ENCODE peak calls at places on chromosomes 5 and 9, in nine cellular contexts. One of them, this sample, is unnamed.

GRCh38 chr9:28234899-28235277 is 661.6 kb upstream of the C9orf72 start:
- DNase-seq in cardiac fibroblast: peak
- DNase-seq in left lung: no peak
- DNase-seq in mesothelial cell of epicardium: no peak
- DNase-seq in anterior cingulate cortex: no peak
- DNase-seq in stimulated activated CD4-positive, alpha-beta T cell treated with anti-CD3 and anti-CD28 coated beads, Interleukin-4, amount 100 ng/mL, for 24 hours: no peak
- DNase-seq in NCI-H1694 treated with DMSO at 0.1 percent for 48 hours: no peak
- DNase-seq in CD8-positive, alpha-beta memory T cell: no peak
- DNase-seq in aorta: no peak
- DNase-seq in this sample: no peak

GRCh38 chr5:24222866-24223265 is 421.9 kb downstream of the CDH10 start:
- DNase-seq in anterior cingulate cortex: no peak
- DNase-seq in left lung: no peak
- DNase-seq in aorta: no peak
- DNase-seq in cardiac fibroblast: peak
- DNase-seq in stimulated activated CD4-positive, alpha-beta T cell treated with anti-CD3 and anti-CD28 coated beads, Interleukin-4, amount 100 ng/mL, for 24 hours: no peak
- DNase-seq in mesothelial cell of epicardium: no peak
- DNase-seq in CD8-positive, alpha-beta memory T cell: no peak
- DNase-seq in NCI-H1694 treated with DMSO at 0.1 percent for 48 hours: no peak
- DNase-seq in this sample: no peak

GRCh38 chr5:34001231-34001935 is 6.5 kb downstream of the AMACR start:
- DNase-seq in NCI-H1694 treated with DMSO at 0.1 percent for 48 hours: peak
- DNase-seq in aorta: no peak
- DNase-seq in anterior cingulate cortex: no peak
- DNase-seq in CD8-positive, alpha-beta memory T cell: no peak
- DNase-seq in left lung: peak
- DNase-seq in cardiac fibroblast: no peak
- DNase-seq in mesothelial cell of epicardium: no peak
- DNase-seq in stimulated activated CD4-positive, alpha-beta T cell treated with anti-CD3 and anti-CD28 coated beads, Interleukin-4, amount 100 ng/mL, for 24 hours: no peak
- DNase-seq in this sample: peak

GRCh38 chr9:3527653-3527960 is 1.8 kb upstream of the RFX3 start:
- DNase-seq in aorta: no peak
- DNase-seq in anterior cingulate cortex: no peak
- DNase-seq in cardiac fibroblast: no peak
- DNase-seq in NCI-H1694 treated with DMSO at 0.1 percent for 48 hours: no peak
- DNase-seq in left lung: no peak
- DNase-seq in stimulated activated CD4-positive, alpha-beta T cell treated with anti-CD3 and anti-CD28 coated beads, Interleukin-4, amount 100 ng/mL, for 24 hours: peak
- DNase-seq in CD8-positive, alpha-beta memory T cell: no peak
- DNase-seq in mesothelial cell of epicardium: no peak
- DNase-seq in this sample: no peak

GRCh38 chr5:123245689-123246088 is 156.6 kb downstream of the PRDM6 start:
- DNase-seq in left lung: no peak
- DNase-seq in aorta: no peak
- DNase-seq in cardiac fibroblast: no peak
- DNase-seq in CD8-positive, alpha-beta memory T cell: no peak
- DNase-seq in mesothelial cell of epicardium: no peak
- DNase-seq in stimulated activated CD4-positive, alpha-beta T cell treated with anti-CD3 and anti-CD28 coated beads, Interleukin-4, amount 100 ng/mL, for 24 hours: no peak
- DNase-seq in NCI-H1694 treated with DMSO at 0.1 percent for 48 hours: no peak
- DNase-seq in anterior cingulate cortex: no peak
- DNase-seq in this sample: no peak

GRCh38 chr5:138725153-138725884 is 27.9 kb upstream of the CTNNA1 start:
- DNase-seq in left lung: no peak
- DNase-seq in CD8-positive, alpha-beta memory T cell: no peak
- DNase-seq in stimulated activated CD4-positive, alpha-beta T cell treated with anti-CD3 and anti-CD28 coated beads, Interleukin-4, amount 100 ng/mL, for 24 hours: no peak
- DNase-seq in anterior cingulate cortex: no peak
- DNase-seq in aorta: no peak
- DNase-seq in cardiac fibroblast: peak
- DNase-seq in mesothelial cell of epicardium: peak
- DNase-seq in NCI-H1694 treated with DMSO at 0.1 percent for 48 hours: peak
- DNase-seq in this sample: peak

GRCh38 chr5:157915638-157916037 is 56.7 kb upstream of the CLINT1 start:
- DNase-seq in aorta: peak
- DNase-seq in left lung: peak
- DNase-seq in CD8-positive, alpha-beta memory T cell: no peak
- DNase-seq in anterior cingulate cortex: peak
- DNase-seq in NCI-H1694 treated with DMSO at 0.1 percent for 48 hours: no peak
- DNase-seq in cardiac fibroblast: peak
- DNase-seq in stimulated activated CD4-positive, alpha-beta T cell treated with anti-CD3 and anti-CD28 coated beads, Interleukin-4, amount 100 ng/mL, for 24 hours: no peak
- DNase-seq in mesothelial cell of epicardium: no peak
- DNase-seq in this sample: peak

GRCh38 chr5:108078345-108078744 is 303.6 kb downstream of the FBXL17 start:
- DNase-seq in stimulated activated CD4-positive, alpha-beta T cell treated with anti-CD3 and anti-CD28 coated beads, Interleukin-4, amount 100 ng/mL, for 24 hours: no peak
- DNase-seq in left lung: no peak
- DNase-seq in cardiac fibroblast: no peak
- DNase-seq in mesothelial cell of epicardium: no peak
- DNase-seq in CD8-positive, alpha-beta memory T cell: no peak
- DNase-seq in aorta: no peak
- DNase-seq in NCI-H1694 treated with DMSO at 0.1 percent for 48 hours: no peak
- DNase-seq in anterior cingulate cortex: no peak
- DNase-seq in this sample: no peak

GRCh38 chr5:153626836-153627235 is 136.4 kb downstream of the GRIA1 start:
- DNase-seq in cardiac fibroblast: no peak
- DNase-seq in mesothelial cell of epicardium: no peak
- DNase-seq in left lung: no peak
- DNase-seq in anterior cingulate cortex: no peak
- DNase-seq in stimulated activated CD4-positive, alpha-beta T cell treated with anti-CD3 and anti-CD28 coated beads, Interleukin-4, amount 100 ng/mL, for 24 hours: no peak
- DNase-seq in NCI-H1694 treated with DMSO at 0.1 percent for 48 hours: no peak
- DNase-seq in CD8-positive, alpha-beta memory T cell: no peak
- DNase-seq in aorta: no peak
- DNase-seq in this sample: no peak

GRCh38 chr5:83714780-83715179 is 5.9 kb downstream of the HAPLN1 start:
- DNase-seq in cardiac fibroblast: no peak
- DNase-seq in NCI-H1694 treated with DMSO at 0.1 percent for 48 hours: no peak
- DNase-seq in stimulated activated CD4-positive, alpha-beta T cell treated with anti-CD3 and anti-CD28 coated beads, Interleukin-4, amount 100 ng/mL, for 24 hours: no peak
- DNase-seq in left lung: no peak
- DNase-seq in mesothelial cell of epicardium: no peak
- DNase-seq in anterior cingulate cortex: no peak
- DNase-seq in aorta: no peak
- DNase-seq in CD8-positive, alpha-beta memory T cell: no peak
- DNase-seq in this sample: no peak

GRCh38 chr9:91421022-91421765 is 2.4 kb downstream of the NFIL3 start:
- DNase-seq in aorta: peak
- DNase-seq in cardiac fibroblast: peak
- DNase-seq in mesothelial cell of epicardium: peak
- DNase-seq in anterior cingulate cortex: peak
- DNase-seq in stimulated activated CD4-positive, alpha-beta T cell treated with anti-CD3 and anti-CD28 coated beads, Interleukin-4, amount 100 ng/mL, for 24 hours: no peak
- DNase-seq in NCI-H1694 treated with DMSO at 0.1 percent for 48 hours: no peak
- DNase-seq in CD8-positive, alpha-beta memory T cell: no peak
- DNase-seq in left lung: peak
- DNase-seq in this sample: no peak

GRCh38 chr5:72486371-72486770 is 20.8 kb downstream of the ZNF366 start:
- DNase-seq in stimulated activated CD4-positive, alpha-beta T cell treated with anti-CD3 and anti-CD28 coated beads, Interleukin-4, amount 100 ng/mL, for 24 hours: no peak
- DNase-seq in anterior cingulate cortex: no peak
- DNase-seq in left lung: no peak
- DNase-seq in mesothelial cell of epicardium: no peak
- DNase-seq in aorta: no peak
- DNase-seq in cardiac fibroblast: peak
- DNase-seq in NCI-H1694 treated with DMSO at 0.1 percent for 48 hours: no peak
- DNase-seq in CD8-positive, alpha-beta memory T cell: no peak
- DNase-seq in this sample: no peak

GRCh38 chr5:61327761-61328753 is 4.0 kb upstream of the ZSWIM6 start:
- DNase-seq in left lung: no peak
- DNase-seq in mesothelial cell of epicardium: no peak
- DNase-seq in anterior cingulate cortex: no peak
- DNase-seq in stimulated activated CD4-positive, alpha-beta T cell treated with anti-CD3 and anti-CD28 coated beads, Interleukin-4, amount 100 ng/mL, for 24 hours: peak
- DNase-seq in cardiac fibroblast: peak
- DNase-seq in aorta: no peak
- DNase-seq in CD8-positive, alpha-beta memory T cell: no peak
- DNase-seq in NCI-H1694 treated with DMSO at 0.1 percent for 48 hours: no peak
- DNase-seq in this sample: no peak

GRCh38 chr9:96061293-96061987 is 185.9 kb downstream of the ERCC6L2 start:
- DNase-seq in anterior cingulate cortex: peak
- DNase-seq in NCI-H1694 treated with DMSO at 0.1 percent for 48 hours: no peak
- DNase-seq in CD8-positive, alpha-beta memory T cell: peak
- DNase-seq in left lung: no peak
- DNase-seq in mesothelial cell of epicardium: no peak
- DNase-seq in aorta: no peak
- DNase-seq in cardiac fibroblast: peak
- DNase-seq in stimulated activated CD4-positive, alpha-beta T cell treated with anti-CD3 and anti-CD28 coated beads, Interleukin-4, amount 100 ng/mL, for 24 hours: peak
- DNase-seq in this sample: peak

GRCh38 chr5:109350537-109351270 is 59.1 kb downstream of the PJA2 start:
- DNase-seq in aorta: no peak
- DNase-seq in NCI-H1694 treated with DMSO at 0.1 percent for 48 hours: no peak
- DNase-seq in cardiac fibroblast: peak
- DNase-seq in left lung: no peak
- DNase-seq in anterior cingulate cortex: no peak
- DNase-seq in CD8-positive, alpha-beta memory T cell: no peak
- DNase-seq in stimulated activated CD4-positive, alpha-beta T cell treated with anti-CD3 and anti-CD28 coated beads, Interleukin-4, amount 100 ng/mL, for 24 hours: no peak
- DNase-seq in mesothelial cell of epicardium: no peak
- DNase-seq in this sample: no peak

GRCh38 chr5:14156611-14157493 is 13.7 kb downstream of the TRIO start:
- DNase-seq in stimulated activated CD4-positive, alpha-beta T cell treated with anti-CD3 and anti-CD28 coated beads, Interleukin-4, amount 100 ng/mL, for 24 hours: no peak
- DNase-seq in CD8-positive, alpha-beta memory T cell: no peak
- DNase-seq in NCI-H1694 treated with DMSO at 0.1 percent for 48 hours: no peak
- DNase-seq in cardiac fibroblast: peak
- DNase-seq in mesothelial cell of epicardium: no peak
- DNase-seq in left lung: no peak
- DNase-seq in anterior cingulate cortex: no peak
- DNase-seq in aorta: no peak
- DNase-seq in this sample: no peak

GRCh38 chr9:72734631-72735030 is 213.2 kb downstream of the TMC1 start:
- DNase-seq in anterior cingulate cortex: no peak
- DNase-seq in left lung: no peak
- DNase-seq in NCI-H1694 treated with DMSO at 0.1 percent for 48 hours: no peak
- DNase-seq in stimulated activated CD4-positive, alpha-beta T cell treated with anti-CD3 and anti-CD28 coated beads, Interleukin-4, amount 100 ng/mL, for 24 hours: no peak
- DNase-seq in aorta: no peak
- DNase-seq in mesothelial cell of epicardium: no peak
- DNase-seq in CD8-positive, alpha-beta memory T cell: no peak
- DNase-seq in cardiac fibroblast: no peak
- DNase-seq in this sample: no peak

GRCh38 chr9:69004836-69005235 is 9.1 kb downstream of the PRKACG start:
- DNase-seq in anterior cingulate cortex: no peak
- DNase-seq in stimulated activated CD4-positive, alpha-beta T cell treated with anti-CD3 and anti-CD28 coated beads, Interleukin-4, amount 100 ng/mL, for 24 hours: no peak
- DNase-seq in CD8-positive, alpha-beta memory T cell: no peak
- DNase-seq in NCI-H1694 treated with DMSO at 0.1 percent for 48 hours: no peak
- DNase-seq in left lung: no peak
- DNase-seq in cardiac fibroblast: peak
- DNase-seq in mesothelial cell of epicardium: no peak
- DNase-seq in aorta: no peak
- DNase-seq in this sample: no peak

GRCh38 chr9:35862328-35862727 is 7.9 kb downstream of the OR13J1 start:
- DNase-seq in aorta: no peak
- DNase-seq in anterior cingulate cortex: no peak
- DNase-seq in left lung: no peak
- DNase-seq in NCI-H1694 treated with DMSO at 0.1 percent for 48 hours: no peak
- DNase-seq in CD8-positive, alpha-beta memory T cell: no peak
- DNase-seq in cardiac fibroblast: no peak
- DNase-seq in mesothelial cell of epicardium: no peak
- DNase-seq in stimulated activated CD4-positive, alpha-beta T cell treated with anti-CD3 and anti-CD28 coated beads, Interleukin-4, amount 100 ng/mL, for 24 hours: no peak
- DNase-seq in this sample: no peak

GRCh38 chr5:63962345-63962744 is at the start of gene HTR1A:
- DNase-seq in anterior cingulate cortex: no peak
- DNase-seq in NCI-H1694 treated with DMSO at 0.1 percent for 48 hours: no peak
- DNase-seq in left lung: no peak
- DNase-seq in cardiac fibroblast: no peak
- DNase-seq in CD8-positive, alpha-beta memory T cell: no peak
- DNase-seq in aorta: no peak
- DNase-seq in stimulated activated CD4-positive, alpha-beta T cell treated with anti-CD3 and anti-CD28 coated beads, Interleukin-4, amount 100 ng/mL, for 24 hours: no peak
- DNase-seq in mesothelial cell of epicardium: no peak
- DNase-seq in this sample: no peak

This sample was measured in occipital lobe.